ENCODE peak calls at places on chromosomes 1 and 21, in five cellular contexts. One of them, this sample, is unnamed. For H3K36me3, the result is how much of the 10 kb centered on the place peaks cover.

GRCh38 chr21:36126621-36127110 is 8.2 kb upstream of the CBR3 start:
- DNase-seq in IMR-90: no peak
- DNase-seq in spleen: no peak
- DNase-seq in heart right ventricle: no peak
- DNase-seq in GM12878: no peak
- DNase-seq in this sample: no peak

GRCh38 chr1:215226755-215227154 is 144.2 kb downstream of the KCNK2 start:
- DNase-seq in GM12878: no peak
- DNase-seq in spleen: no peak
- DNase-seq in IMR-90: peak
- DNase-seq in heart right ventricle: no peak
- DNase-seq in this sample: no peak

GRCh38 chr1:158145173-158145719 is 35.4 kb upstream of the CD1D start:
- DNase-seq in heart right ventricle: peak
- DNase-seq in spleen: no peak
- DNase-seq in IMR-90: peak
- DNase-seq in GM12878: no peak
- DNase-seq in this sample: no peak

GRCh38 chr1:198678301-198678836 is 39.5 kb downstream of the PTPRC start:
- DNase-seq in IMR-90: no peak
- DNase-seq in spleen: no peak
- DNase-seq in GM12878: no peak
- DNase-seq in heart right ventricle: no peak
- DNase-seq in this sample: no peak

GRCh38 chr1:196897158-196897828 is 9.4 kb downstream of the CFHR4 start:
- DNase-seq in heart right ventricle: no peak
- DNase-seq in IMR-90: no peak
- DNase-seq in spleen: no peak
- DNase-seq in GM12878: no peak
- DNase-seq in this sample: no peak

GRCh38 chr1:201640624-201641023 is 101.7 kb downstream of the NAV1 start:
- DNase-seq in GM12878: no peak
- DNase-seq in IMR-90: peak
- DNase-seq in spleen: no peak
- DNase-seq in heart right ventricle: peak
- DNase-seq in this sample: no peak

GRCh38 chr1:240350910-240351331 is 259.2 kb downstream of the FMN2 start:
- DNase-seq in heart right ventricle: no peak
- DNase-seq in IMR-90: peak
- DNase-seq in spleen: no peak
- DNase-seq in GM12878: no peak
- DNase-seq in this sample: no peak

GRCh38 chr21:34612056-34612455 is 2.9 kb downstream of the RCAN1 start:
- DNase-seq in GM12878: no peak
- DNase-seq in IMR-90: no peak
- DNase-seq in heart right ventricle: no peak
- DNase-seq in spleen: no peak
- DNase-seq in this sample: no peak

GRCh38 chr21:31557956-31558838 is 101.3 kb upstream of the SOD1 start:
- DNase-seq in IMR-90: no peak
- DNase-seq in GM12878: no peak
- DNase-seq in heart right ventricle: no peak
- DNase-seq in spleen: peak
- DNase-seq in this sample: no peak

GRCh38 chr1:3352084-3352951 is 102.1 kb upstream of the ARHGEF16 start:
- DNase-seq in heart right ventricle: no peak
- DNase-seq in IMR-90: peak
- DNase-seq in GM12878: no peak
- DNase-seq in spleen: no peak
- DNase-seq in this sample: no peak

GRCh38 chr1:214559079-214559478 is 7.7 kb upstream of the PTPN14 start:
- DNase-seq in heart right ventricle: no peak
- DNase-seq in IMR-90: no peak
- DNase-seq in GM12878: no peak
- DNase-seq in spleen: no peak
- DNase-seq in this sample: no peak

GRCh38 chr1:167776151-167776550 is 54.4 kb downstream of the MPZL1 start:
- DNase-seq in spleen: no peak
- DNase-seq in GM12878: no peak
- DNase-seq in heart right ventricle: no peak
- DNase-seq in IMR-90: peak
- DNase-seq in this sample: no peak

GRCh38 chr1:154468480-154469240 is 33.4 kb upstream of the TDRD10 start:
- DNase-seq in spleen: peak
- DNase-seq in GM12878: no peak
- DNase-seq in IMR-90: no peak
- DNase-seq in heart right ventricle: no peak
- DNase-seq in this sample: no peak

GRCh38 chr1:98068016-98068415 is 147.2 kb upstream of the DPYD start:
- DNase-seq in heart right ventricle: no peak
- DNase-seq in spleen: no peak
- DNase-seq in IMR-90: no peak
- DNase-seq in GM12878: no peak
- DNase-seq in this sample: no peak

GRCh38 chr1:212638419-212639151 is 30.0 kb downstream of the ATF3 start:
- DNase-seq in GM12878: no peak
- DNase-seq in spleen: no peak
- DNase-seq in IMR-90: peak
- DNase-seq in heart right ventricle: peak
- DNase-seq in this sample: no peak

GRCh38 chr1:179143332-179143731 is 61.5 kb downstream of the TOR3A start:
- DNase-seq in spleen: no peak
- DNase-seq in IMR-90: peak
- DNase-seq in GM12878: no peak
- DNase-seq in heart right ventricle: no peak
- DNase-seq in this sample: peak

GRCh38 chr1:206035027-206035426 is 11.3 kb upstream of the CTSE start:
- DNase-seq in heart right ventricle: no peak
- DNase-seq in spleen: no peak
- DNase-seq in IMR-90: no peak
- DNase-seq in GM12878: no peak
- DNase-seq in this sample: no peak

GRCh38 chr1:52179073-52179472 is 37.2 kb downstream of the ZFYVE9 start:
- DNase-seq in GM12878: no peak
- DNase-seq in IMR-90: no peak
- DNase-seq in heart right ventricle: no peak
- DNase-seq in spleen: no peak
- DNase-seq in this sample: no peak

GRCh38 chr1:114105401-114105979 is 48.2 kb downstream of the SYT6 start:
- DNase-seq in GM12878: no peak
- DNase-seq in heart right ventricle: no peak
- DNase-seq in spleen: no peak
- DNase-seq in IMR-90: no peak
- DNase-seq in this sample: no peak

GRCh38 chr21:44706706-44707615 is 4.4 kb downstream of the TSPEAR start:
- DNase-seq in heart right ventricle: no peak
- DNase-seq in IMR-90: no peak
- DNase-seq in GM12878: no peak
- DNase-seq in spleen: no peak
- DNase-seq in this sample: no peak

GRCh38 chr1:235045921-235046601 is 82.6 kb downstream of the TOMM20 start:
- DNase-seq in IMR-90: no peak
- DNase-seq in GM12878: no peak
- DNase-seq in spleen: no peak
- DNase-seq in heart right ventricle: no peak
- DNase-seq in this sample: no peak

GRCh38 chr1:174940776-174941175 is 59.0 kb upstream of the CACYBP start:
- DNase-seq in IMR-90: no peak
- DNase-seq in heart right ventricle: no peak
- DNase-seq in spleen: no peak
- DNase-seq in GM12878: no peak
- DNase-seq in this sample: no peak

DNA sequence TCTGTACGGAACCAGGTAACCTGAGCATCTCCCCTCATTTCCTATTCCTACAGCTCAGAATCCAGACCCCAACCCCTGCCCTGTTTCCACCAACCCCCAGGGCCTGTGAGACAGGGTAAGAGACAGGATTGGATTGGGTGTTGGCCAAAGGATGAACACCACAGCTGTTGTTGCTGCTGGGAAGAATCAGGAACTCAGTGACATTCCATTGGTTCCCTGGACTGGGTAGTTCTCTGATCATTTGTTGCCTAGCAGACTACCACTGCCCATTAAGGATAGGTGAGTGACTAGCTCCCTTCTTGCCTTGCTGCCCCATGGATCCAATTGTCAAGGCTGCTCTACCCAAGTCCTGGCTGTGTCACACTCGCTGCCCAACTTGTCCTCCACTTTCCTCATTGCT is 10.0 kb downstream of the NCSTN start:
- DNase-seq in spleen: no peak
- DNase-seq in GM12878: no peak
- DNase-seq in heart right ventricle: no peak
- DNase-seq in IMR-90: peak
- DNase-seq in this sample: no peak
- H3K36me3 ChIP-seq in spleen: under half
- H3K36me3 ChIP-seq in GM12878: half or more
- H3K36me3 ChIP-seq in heart right ventricle: under half
- H3K36me3 ChIP-seq in IMR-90: half or more
- H3K36me3 ChIP-seq in this sample: under half

GRCh38 chr1:37902983-37903382 is 43.6 kb upstream of the MTF1 start:
- DNase-seq in heart right ventricle: no peak
- DNase-seq in GM12878: no peak
- DNase-seq in IMR-90: no peak
- DNase-seq in spleen: no peak
- DNase-seq in this sample: no peak
- H3K36me3 ChIP-seq in heart right ventricle: under half
- H3K36me3 ChIP-seq in GM12878: under half
- H3K36me3 ChIP-seq in IMR-90: under half
- H3K36me3 ChIP-seq in spleen: under half
- H3K36me3 ChIP-seq in this sample: under half

GRCh38 chr21:26920055-26920454 is 46.8 kb downstream of the ADAMTS5 start:
- DNase-seq in GM12878: no peak
- DNase-seq in heart right ventricle: no peak
- DNase-seq in IMR-90: peak
- DNase-seq in spleen: no peak
- DNase-seq in this sample: no peak
- H3K36me3 ChIP-seq in GM12878: under half
- H3K36me3 ChIP-seq in heart right ventricle: under half
- H3K36me3 ChIP-seq in IMR-90: under half
- H3K36me3 ChIP-seq in spleen: under half
- H3K36me3 ChIP-seq in this sample: under half

DNA sequence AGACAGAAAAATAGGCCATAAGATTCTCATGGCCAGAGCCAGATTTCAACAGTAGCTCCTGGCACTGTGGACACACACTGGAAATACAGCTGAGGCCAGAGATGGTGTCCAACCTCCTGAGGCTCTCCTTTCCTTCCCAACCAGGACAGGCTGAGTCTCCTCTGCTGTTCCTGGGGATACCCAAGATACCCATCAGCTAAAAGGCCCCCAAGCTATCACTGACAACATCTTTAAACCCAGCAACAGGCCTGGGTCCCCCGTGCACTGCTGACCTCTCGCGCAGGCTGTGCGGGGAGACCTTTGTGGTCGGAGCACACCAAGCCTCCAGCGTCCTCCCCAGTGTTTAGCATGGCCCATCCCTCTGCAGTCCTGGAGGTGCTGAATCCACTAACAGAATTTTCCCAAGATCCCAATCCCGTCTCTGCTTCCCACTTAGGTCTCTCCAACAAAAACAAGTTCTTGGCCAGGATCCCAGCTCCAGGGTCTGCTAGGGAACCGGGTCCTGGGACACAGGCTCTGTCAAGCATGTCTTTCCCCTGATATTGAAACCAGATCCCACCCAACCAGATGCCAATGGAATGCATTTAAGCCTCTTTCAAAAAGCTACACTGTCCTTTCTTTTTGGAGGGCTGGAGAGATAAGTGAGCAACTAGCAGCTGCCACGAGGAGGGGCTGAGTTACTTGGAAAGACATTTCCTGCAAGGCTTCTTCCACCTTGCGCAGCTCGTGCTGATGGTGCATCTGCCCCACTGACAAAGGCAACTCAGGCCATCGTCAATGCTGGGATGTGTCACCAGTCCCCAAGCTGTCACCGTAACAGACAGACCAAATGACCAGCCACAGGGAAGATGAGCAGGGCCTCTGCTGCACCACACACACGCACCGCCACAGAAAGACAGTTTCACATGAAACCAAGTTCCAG is 73.2 kb downstream of the BCAR3 start:
- DNase-seq in spleen: no peak
- DNase-seq in IMR-90: peak
- DNase-seq in heart right ventricle: peak
- DNase-seq in GM12878: no peak
- DNase-seq in this sample: no peak
- H3K36me3 ChIP-seq in spleen: under half
- H3K36me3 ChIP-seq in IMR-90: under half
- H3K36me3 ChIP-seq in heart right ventricle: under half
- H3K36me3 ChIP-seq in GM12878: under half
- H3K36me3 ChIP-seq in this sample: under half

GRCh38 chr1:66282343-66282852 is 251.6 kb upstream of the SGIP1 start:
- DNase-seq in GM12878: peak
- DNase-seq in spleen: no peak
- DNase-seq in heart right ventricle: peak
- DNase-seq in IMR-90: peak
- DNase-seq in this sample: no peak

GRCh38 chr1:66284746-66285145 is 249.2 kb upstream of the SGIP1 start:
- DNase-seq in GM12878: no peak
- DNase-seq in spleen: no peak
- DNase-seq in heart right ventricle: no peak
- DNase-seq in IMR-90: no peak
- DNase-seq in this sample: no peak

GRCh38 chr1:66281808-66282207 is 252.1 kb upstream of the SGIP1 start:
- DNase-seq in GM12878: no peak
- DNase-seq in spleen: no peak
- DNase-seq in IMR-90: no peak
- DNase-seq in heart right ventricle: no peak
- DNase-seq in this sample: no peak

GRCh38 chr1:66282885-66283284 is 251.1 kb upstream of the SGIP1 start:
- DNase-seq in IMR-90: peak
- DNase-seq in heart right ventricle: no peak
- DNase-seq in GM12878: no peak
- DNase-seq in spleen: no peak
- DNase-seq in this sample: no peak

DNA sequence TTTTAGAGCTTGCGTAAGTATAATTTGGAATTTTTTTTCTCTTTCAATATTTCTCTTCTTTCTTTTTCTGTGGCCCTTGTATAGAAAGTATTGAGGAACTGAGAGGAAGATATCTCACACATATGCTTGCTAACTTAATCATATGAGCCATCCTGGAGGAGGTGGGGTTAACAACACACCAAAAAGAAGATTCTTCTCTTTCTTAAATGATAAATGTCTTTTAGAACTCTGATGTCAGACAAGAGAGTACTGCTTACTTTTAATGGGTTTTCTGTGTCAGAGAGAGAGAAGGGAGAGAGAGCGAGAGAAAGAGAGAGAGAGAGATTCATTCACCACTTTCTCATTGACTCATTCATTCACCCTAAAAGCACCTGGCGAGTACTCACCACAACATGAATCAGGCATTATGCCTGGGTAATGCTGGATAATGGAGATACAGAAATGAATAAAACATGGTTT is 250.3 kb upstream of the SGIP1 start:
- DNase-seq in spleen: no peak
- DNase-seq in GM12878: peak
- DNase-seq in heart right ventricle: no peak
- DNase-seq in IMR-90: peak
- DNase-seq in this sample: no peak
- H3K36me3 ChIP-seq in spleen: under half
- H3K36me3 ChIP-seq in GM12878: under half
- H3K36me3 ChIP-seq in heart right ventricle: under half
- H3K36me3 ChIP-seq in IMR-90: under half
- H3K36me3 ChIP-seq in this sample: under half

GRCh38 chr1:26337625-26338024 is 16.3 kb downstream of the CRYBG2 start:
- DNase-seq in spleen: no peak
- DNase-seq in GM12878: no peak
- DNase-seq in heart right ventricle: no peak
- DNase-seq in IMR-90: no peak
- DNase-seq in this sample: no peak
- H3K36me3 ChIP-seq in spleen: under half
- H3K36me3 ChIP-seq in GM12878: under half
- H3K36me3 ChIP-seq in heart right ventricle: under half
- H3K36me3 ChIP-seq in IMR-90: under half
- H3K36me3 ChIP-seq in this sample: under half